ENCODE peak calls at places on chromosomes 6 and 20, in ten cellular contexts. One of them, this sample, is unnamed.
A peak's percentile ranks its signal among the peaks of the same experiment; 100 is the strongest.

GRCh38 chr20:12291386-12291785 is 373.7 kb downstream of the BTBD3 start:
- DNase-seq in pancreas: no peak
- DNase-seq in suprapubic skin: no peak
- DNase-seq in ELF-1: no peak
- DNase-seq in GM20000: no peak
- DNase-seq in astrocyte of the spinal cord: no peak
- DNase-seq in anterior cingulate cortex: no peak
- DNase-seq in effector CD4-positive, alpha-beta T cell: no peak
- DNase-seq in NCI-H1417: no peak
- DNase-seq in skeletal muscle cell: no peak
- DNase-seq in this sample: no peak

GRCh38 chr6:96014846-96015245 is 928 bp upstream of the FUT9 start:
- DNase-seq in effector CD4-positive, alpha-beta T cell: no peak
- DNase-seq in anterior cingulate cortex: no peak
- DNase-seq in pancreas: no peak
- DNase-seq in astrocyte of the spinal cord: no peak
- DNase-seq in suprapubic skin: no peak
- DNase-seq in ELF-1: no peak
- DNase-seq in skeletal muscle cell: no peak
- DNase-seq in GM20000: no peak
- DNase-seq in NCI-H1417: peak; percentile 50
- DNase-seq in this sample: no peak

GRCh38 chr6:152471459-152472070 is 165.6 kb downstream of the SYNE1 start:
- DNase-seq in suprapubic skin: no peak
- DNase-seq in effector CD4-positive, alpha-beta T cell: no peak
- DNase-seq in pancreas: no peak
- DNase-seq in NCI-H1417: no peak
- DNase-seq in astrocyte of the spinal cord: peak; percentile 14
- DNase-seq in GM20000: no peak
- DNase-seq in anterior cingulate cortex: no peak
- DNase-seq in skeletal muscle cell: no peak
- DNase-seq in ELF-1: no peak
- DNase-seq in this sample: no peak

GRCh38 chr6:46453756-46454316 is 37.4 kb downstream of the RCAN2 start:
- DNase-seq in anterior cingulate cortex: no peak
- DNase-seq in suprapubic skin: no peak
- DNase-seq in NCI-H1417: no peak
- DNase-seq in astrocyte of the spinal cord: peak; percentile 33
- DNase-seq in GM20000: no peak
- DNase-seq in ELF-1: no peak
- DNase-seq in skeletal muscle cell: peak; percentile 49
- DNase-seq in pancreas: no peak
- DNase-seq in effector CD4-positive, alpha-beta T cell: no peak
- DNase-seq in this sample: no peak

GRCh38 chr6:139415365-139415764 is 40.9 kb upstream of the CITED2 start:
- DNase-seq in anterior cingulate cortex: no peak
- DNase-seq in NCI-H1417: no peak
- DNase-seq in astrocyte of the spinal cord: no peak
- DNase-seq in GM20000: no peak
- DNase-seq in effector CD4-positive, alpha-beta T cell: no peak
- DNase-seq in skeletal muscle cell: no peak
- DNase-seq in pancreas: no peak
- DNase-seq in suprapubic skin: no peak
- DNase-seq in ELF-1: no peak
- DNase-seq in this sample: no peak

GRCh38 chr6:84652356-84653026 is 111.9 kb downstream of the TBX18 start:
- DNase-seq in NCI-H1417: no peak
- DNase-seq in anterior cingulate cortex: no peak
- DNase-seq in suprapubic skin: no peak
- DNase-seq in effector CD4-positive, alpha-beta T cell: no peak
- DNase-seq in astrocyte of the spinal cord: peak; percentile 91
- DNase-seq in GM20000: no peak
- DNase-seq in pancreas: no peak
- DNase-seq in ELF-1: peak; percentile 1
- DNase-seq in skeletal muscle cell: peak; percentile 85
- DNase-seq in this sample: no peak

GRCh38 chr6:106882601-106883518 is 91.7 kb downstream of the CD24 start:
- DNase-seq in pancreas: peak; percentile 62
- DNase-seq in suprapubic skin: no peak
- DNase-seq in skeletal muscle cell: no peak
- DNase-seq in ELF-1: no peak
- DNase-seq in GM20000: no peak
- DNase-seq in effector CD4-positive, alpha-beta T cell: no peak
- DNase-seq in anterior cingulate cortex: no peak
- DNase-seq in astrocyte of the spinal cord: no peak
- DNase-seq in NCI-H1417: no peak
- DNase-seq in this sample: no peak

GRCh38 chr6:138540468-138540867 is 41.2 kb upstream of the NHSL1 start:
- DNase-seq in skeletal muscle cell: peak; percentile 78
- DNase-seq in GM20000: no peak
- DNase-seq in suprapubic skin: no peak
- DNase-seq in NCI-H1417: no peak
- DNase-seq in anterior cingulate cortex: no peak
- DNase-seq in effector CD4-positive, alpha-beta T cell: no peak
- DNase-seq in astrocyte of the spinal cord: peak; percentile 88
- DNase-seq in pancreas: no peak
- DNase-seq in ELF-1: no peak
- DNase-seq in this sample: peak; percentile 13

GRCh38 chr20:64049060-64049886 is at the start of gene SOX18:
- DNase-seq in effector CD4-positive, alpha-beta T cell: no peak
- DNase-seq in suprapubic skin: no peak
- DNase-seq in astrocyte of the spinal cord: no peak
- DNase-seq in NCI-H1417: no peak
- DNase-seq in anterior cingulate cortex: no peak
- DNase-seq in pancreas: no peak
- DNase-seq in ELF-1: no peak
- DNase-seq in skeletal muscle cell: no peak
- DNase-seq in GM20000: peak; percentile 69
- DNase-seq in this sample: peak; percentile 69

GRCh38 chr20:57667385-57667784 is 42.4 kb downstream of the PMEPA1 start:
- DNase-seq in anterior cingulate cortex: no peak
- DNase-seq in effector CD4-positive, alpha-beta T cell: no peak
- DNase-seq in ELF-1: no peak
- DNase-seq in pancreas: no peak
- DNase-seq in suprapubic skin: no peak
- DNase-seq in NCI-H1417: no peak
- DNase-seq in astrocyte of the spinal cord: no peak
- DNase-seq in skeletal muscle cell: no peak
- DNase-seq in GM20000: no peak
- DNase-seq in this sample: no peak